ENCODE peak calls at places on chromosome 11, in eight cellular contexts. One of them, this sample, is unnamed.

GRCh38 chr11:83162377-83162776 is 5.4 kb downstream of the PCF11 start:
- DNase-seq in GM13976: peak
- DNase-seq in omental fat pad: no peak
- DNase-seq in choroid plexus epithelial cell: peak
- DNase-seq in IMR-90: peak
- DNase-seq in Peyer's patch: no peak
- DNase-seq in CD4-positive, alpha-beta T cell: no peak
- DNase-seq in AG09319: no peak
- DNase-seq in this sample: no peak

GRCh38 chr11:88338223-88338661 is 706 bp upstream of the CTSC start:
- DNase-seq in AG09319: no peak
- DNase-seq in Peyer's patch: peak
- DNase-seq in choroid plexus epithelial cell: peak
- DNase-seq in GM13976: peak
- DNase-seq in omental fat pad: no peak
- DNase-seq in IMR-90: peak
- DNase-seq in CD4-positive, alpha-beta T cell: peak
- DNase-seq in this sample: no peak

GRCh38 chr11:71454470-71455113 is 1.6 kb downstream of the NADSYN1 start:
- DNase-seq in IMR-90: no peak
- DNase-seq in GM13976: no peak
- DNase-seq in AG09319: no peak
- DNase-seq in choroid plexus epithelial cell: no peak
- DNase-seq in omental fat pad: no peak
- DNase-seq in CD4-positive, alpha-beta T cell: peak
- DNase-seq in Peyer's patch: peak
- DNase-seq in this sample: no peak

GRCh38 chr11:87473174-87473573 is 435.4 kb downstream of the TMEM135 start:
- DNase-seq in AG09319: no peak
- DNase-seq in choroid plexus epithelial cell: peak
- DNase-seq in CD4-positive, alpha-beta T cell: no peak
- DNase-seq in Peyer's patch: no peak
- DNase-seq in omental fat pad: no peak
- DNase-seq in IMR-90: peak
- DNase-seq in GM13976: no peak
- DNase-seq in this sample: no peak

GRCh38 chr11:101474666-101475065 is 109.1 kb downstream of the TRPC6 start:
- DNase-seq in GM13976: no peak
- DNase-seq in AG09319: no peak
- DNase-seq in omental fat pad: no peak
- DNase-seq in CD4-positive, alpha-beta T cell: no peak
- DNase-seq in Peyer's patch: no peak
- DNase-seq in IMR-90: no peak
- DNase-seq in choroid plexus epithelial cell: no peak
- DNase-seq in this sample: no peak

GRCh38 chr11:85867751-85868150 is 12.6 kb downstream of the CCDC83 start:
- DNase-seq in omental fat pad: no peak
- DNase-seq in Peyer's patch: no peak
- DNase-seq in AG09319: no peak
- DNase-seq in CD4-positive, alpha-beta T cell: no peak
- DNase-seq in GM13976: no peak
- DNase-seq in IMR-90: peak
- DNase-seq in choroid plexus epithelial cell: peak
- DNase-seq in this sample: no peak

GRCh38 chr11:31805629-31806185 is 5.4 kb downstream of the PAX6 start:
- DNase-seq in choroid plexus epithelial cell: no peak
- DNase-seq in Peyer's patch: no peak
- DNase-seq in GM13976: peak
- DNase-seq in AG09319: no peak
- DNase-seq in CD4-positive, alpha-beta T cell: no peak
- DNase-seq in IMR-90: no peak
- DNase-seq in omental fat pad: no peak
- DNase-seq in this sample: no peak

GRCh38 chr11:23869673-23870072 is 627.2 kb upstream of the LUZP2 start:
- DNase-seq in choroid plexus epithelial cell: no peak
- DNase-seq in omental fat pad: no peak
- DNase-seq in CD4-positive, alpha-beta T cell: no peak
- DNase-seq in GM13976: no peak
- DNase-seq in IMR-90: no peak
- DNase-seq in Peyer's patch: no peak
- DNase-seq in AG09319: no peak
- DNase-seq in this sample: no peak

GRCh38 chr11:86222081-86222480 is 22.5 kb upstream of the EED start:
- DNase-seq in GM13976: no peak
- DNase-seq in choroid plexus epithelial cell: no peak
- DNase-seq in Peyer's patch: no peak
- DNase-seq in AG09319: no peak
- DNase-seq in IMR-90: no peak
- DNase-seq in omental fat pad: no peak
- DNase-seq in CD4-positive, alpha-beta T cell: no peak
- DNase-seq in this sample: no peak

GRCh38 chr11:14350215-14350614 is 8.8 kb downstream of the RRAS2 start:
- DNase-seq in CD4-positive, alpha-beta T cell: no peak
- DNase-seq in Peyer's patch: no peak
- DNase-seq in GM13976: no peak
- DNase-seq in omental fat pad: no peak
- DNase-seq in IMR-90: no peak
- DNase-seq in choroid plexus epithelial cell: no peak
- DNase-seq in AG09319: no peak
- DNase-seq in this sample: no peak

GRCh38 chr11:129314381-129314780 is 61.3 kb upstream of the BARX2 start:
- DNase-seq in omental fat pad: no peak
- DNase-seq in choroid plexus epithelial cell: no peak
- DNase-seq in CD4-positive, alpha-beta T cell: no peak
- DNase-seq in AG09319: no peak
- DNase-seq in GM13976: no peak
- DNase-seq in IMR-90: no peak
- DNase-seq in Peyer's patch: no peak
- DNase-seq in this sample: no peak

GRCh38 chr11:2699185-2699530 is 636 bp downstream of the KCNQ1OT1 start:
- DNase-seq in CD4-positive, alpha-beta T cell: no peak
- DNase-seq in GM13976: no peak
- DNase-seq in Peyer's patch: peak
- DNase-seq in IMR-90: peak
- DNase-seq in choroid plexus epithelial cell: peak
- DNase-seq in omental fat pad: no peak
- DNase-seq in AG09319: no peak
- DNase-seq in this sample: no peak

GRCh38 chr11:8059030-8059429 is 22.0 kb upstream of the TUB start:
- DNase-seq in GM13976: no peak
- DNase-seq in IMR-90: no peak
- DNase-seq in AG09319: no peak
- DNase-seq in CD4-positive, alpha-beta T cell: no peak
- DNase-seq in choroid plexus epithelial cell: no peak
- DNase-seq in Peyer's patch: no peak
- DNase-seq in omental fat pad: no peak
- DNase-seq in this sample: no peak

GRCh38 chr11:95229199-95230053 is 1.6 kb downstream of the SESN3 start:
- DNase-seq in omental fat pad: no peak
- DNase-seq in GM13976: no peak
- DNase-seq in IMR-90: peak
- DNase-seq in AG09319: peak
- DNase-seq in choroid plexus epithelial cell: peak
- DNase-seq in Peyer's patch: no peak
- DNase-seq in CD4-positive, alpha-beta T cell: no peak
- DNase-seq in this sample: no peak

DNA sequence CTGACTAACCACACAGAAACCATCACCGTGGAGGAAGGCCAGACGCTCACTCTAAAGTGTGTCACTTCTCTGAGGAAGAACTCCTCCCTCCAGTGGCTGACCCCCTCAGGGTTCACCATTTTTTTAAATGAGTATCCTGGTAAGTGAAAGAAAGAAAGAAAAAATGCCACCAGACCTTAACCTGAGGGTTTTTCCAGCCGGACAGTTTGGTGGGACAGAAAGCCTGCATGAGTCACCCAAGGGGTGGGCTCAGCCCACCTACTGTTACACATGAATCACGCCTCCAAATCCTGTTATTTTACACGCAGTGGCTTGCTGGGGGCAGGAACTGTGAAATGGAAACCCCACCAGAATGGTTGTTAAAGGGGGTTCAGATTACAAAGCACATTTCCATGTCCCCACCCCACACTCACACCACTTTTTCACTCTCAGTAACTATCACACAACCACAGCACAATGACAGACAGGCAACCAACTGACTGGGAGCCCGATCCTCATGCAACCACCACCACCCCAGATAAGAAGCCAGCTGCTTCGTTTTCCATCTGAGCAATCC is 11.9 kb downstream of the CRTAM start:
- DNase-seq in omental fat pad: no peak
- DNase-seq in GM13976: no peak
- DNase-seq in Peyer's patch: no peak
- DNase-seq in choroid plexus epithelial cell: peak
- DNase-seq in IMR-90: peak
- DNase-seq in CD4-positive, alpha-beta T cell: no peak
- DNase-seq in AG09319: no peak
- DNase-seq in this sample: no peak
- TF ChIP-seq CTCF in omental fat pad: no peak
- TF ChIP-seq CTCF in GM13976: no peak
- TF ChIP-seq CTCF in Peyer's patch: no peak
- TF ChIP-seq CTCF in choroid plexus epithelial cell: peak
- TF ChIP-seq CTCF in IMR-90: peak
- TF ChIP-seq CTCF in CD4-positive, alpha-beta T cell: no peak
- TF ChIP-seq CTCF in AG09319: no peak
- TF ChIP-seq CTCF in this sample: no peak

GRCh38 chr11:76445122-76446084 is 585 bp downstream of the EMSY start:
- DNase-seq in omental fat pad: peak
- DNase-seq in CD4-positive, alpha-beta T cell: peak
- DNase-seq in choroid plexus epithelial cell: peak
- DNase-seq in Peyer's patch: peak
- DNase-seq in AG09319: peak
- DNase-seq in IMR-90: peak
- DNase-seq in GM13976: peak
- DNase-seq in this sample: peak
- TF ChIP-seq CTCF in omental fat pad: no peak
- TF ChIP-seq CTCF in CD4-positive, alpha-beta T cell: no peak
- TF ChIP-seq CTCF in choroid plexus epithelial cell: peak
- TF ChIP-seq CTCF in Peyer's patch: no peak
- TF ChIP-seq CTCF in AG09319: no peak
- TF ChIP-seq CTCF in IMR-90: peak
- TF ChIP-seq CTCF in GM13976: no peak
- TF ChIP-seq CTCF in this sample: no peak

GRCh38 chr11:61578819-61579218 is 2.1 kb downstream of the SYT7 start:
- DNase-seq in choroid plexus epithelial cell: no peak
- DNase-seq in CD4-positive, alpha-beta T cell: no peak
- DNase-seq in GM13976: no peak
- DNase-seq in omental fat pad: no peak
- DNase-seq in IMR-90: no peak
- DNase-seq in Peyer's patch: no peak
- DNase-seq in AG09319: no peak
- DNase-seq in this sample: no peak

GRCh38 chr11:61580292-61580888 is 486 bp downstream of the SYT7 start:
- DNase-seq in choroid plexus epithelial cell: no peak
- DNase-seq in AG09319: no peak
- DNase-seq in GM13976: no peak
- DNase-seq in omental fat pad: no peak
- DNase-seq in IMR-90: no peak
- DNase-seq in CD4-positive, alpha-beta T cell: no peak
- DNase-seq in Peyer's patch: no peak
- DNase-seq in this sample: peak

GRCh38 chr11:61579398-61580291 is 1.2 kb downstream of the SYT7 start:
- DNase-seq in IMR-90: no peak
- DNase-seq in choroid plexus epithelial cell: no peak
- DNase-seq in omental fat pad: no peak
- DNase-seq in GM13976: no peak
- DNase-seq in CD4-positive, alpha-beta T cell: no peak
- DNase-seq in Peyer's patch: no peak
- DNase-seq in AG09319: no peak
- DNase-seq in this sample: no peak

GRCh38 chr11:61581931-61582330 is 1.1 kb upstream of the SYT7 start:
- DNase-seq in IMR-90: no peak
- DNase-seq in Peyer's patch: no peak
- DNase-seq in AG09319: no peak
- DNase-seq in choroid plexus epithelial cell: no peak
- DNase-seq in omental fat pad: no peak
- DNase-seq in GM13976: no peak
- DNase-seq in CD4-positive, alpha-beta T cell: no peak
- DNase-seq in this sample: no peak

GRCh38 chr11:61581030-61581928 is at the start of gene SYT7:
- DNase-seq in Peyer's patch: peak
- DNase-seq in IMR-90: peak
- DNase-seq in GM13976: peak
- DNase-seq in choroid plexus epithelial cell: peak
- DNase-seq in omental fat pad: peak
- DNase-seq in AG09319: peak
- DNase-seq in CD4-positive, alpha-beta T cell: peak
- DNase-seq in this sample: peak
- TF ChIP-seq CTCF in Peyer's patch: no peak
- TF ChIP-seq CTCF in IMR-90: peak
- TF ChIP-seq CTCF in GM13976: peak
- TF ChIP-seq CTCF in choroid plexus epithelial cell: peak
- TF ChIP-seq CTCF in omental fat pad: no peak
- TF ChIP-seq CTCF in AG09319: no peak
- TF ChIP-seq CTCF in CD4-positive, alpha-beta T cell: no peak
- TF ChIP-seq CTCF in this sample: no peak

GRCh38 chr11:65423516-65424199 is 1.1 kb downstream of the NEAT1 start:
- DNase-seq in Peyer's patch: peak
- DNase-seq in omental fat pad: no peak
- DNase-seq in IMR-90: peak
- DNase-seq in CD4-positive, alpha-beta T cell: no peak
- DNase-seq in AG09319: no peak
- DNase-seq in GM13976: no peak
- DNase-seq in choroid plexus epithelial cell: peak
- DNase-seq in this sample: no peak

GRCh38 chr11:65422633-65423515 is at the start of gene NEAT1:
- DNase-seq in omental fat pad: peak
- DNase-seq in choroid plexus epithelial cell: peak
- DNase-seq in CD4-positive, alpha-beta T cell: peak
- DNase-seq in Peyer's patch: peak
- DNase-seq in IMR-90: peak
- DNase-seq in AG09319: peak
- DNase-seq in GM13976: peak
- DNase-seq in this sample: peak

GRCh38 chr11:65421204-65422103 is 1.1 kb upstream of the NEAT1 start:
- DNase-seq in Peyer's patch: peak
- DNase-seq in omental fat pad: peak
- DNase-seq in AG09319: peak
- DNase-seq in CD4-positive, alpha-beta T cell: peak
- DNase-seq in GM13976: peak
- DNase-seq in choroid plexus epithelial cell: peak
- DNase-seq in IMR-90: peak
- DNase-seq in this sample: peak

GRCh38 chr11:65420506-65421203 is 1.9 kb upstream of the NEAT1 start:
- DNase-seq in AG09319: no peak
- DNase-seq in IMR-90: no peak
- DNase-seq in CD4-positive, alpha-beta T cell: no peak
- DNase-seq in Peyer's patch: peak
- DNase-seq in choroid plexus epithelial cell: no peak
- DNase-seq in omental fat pad: peak
- DNase-seq in GM13976: peak
- DNase-seq in this sample: no peak

DNA sequence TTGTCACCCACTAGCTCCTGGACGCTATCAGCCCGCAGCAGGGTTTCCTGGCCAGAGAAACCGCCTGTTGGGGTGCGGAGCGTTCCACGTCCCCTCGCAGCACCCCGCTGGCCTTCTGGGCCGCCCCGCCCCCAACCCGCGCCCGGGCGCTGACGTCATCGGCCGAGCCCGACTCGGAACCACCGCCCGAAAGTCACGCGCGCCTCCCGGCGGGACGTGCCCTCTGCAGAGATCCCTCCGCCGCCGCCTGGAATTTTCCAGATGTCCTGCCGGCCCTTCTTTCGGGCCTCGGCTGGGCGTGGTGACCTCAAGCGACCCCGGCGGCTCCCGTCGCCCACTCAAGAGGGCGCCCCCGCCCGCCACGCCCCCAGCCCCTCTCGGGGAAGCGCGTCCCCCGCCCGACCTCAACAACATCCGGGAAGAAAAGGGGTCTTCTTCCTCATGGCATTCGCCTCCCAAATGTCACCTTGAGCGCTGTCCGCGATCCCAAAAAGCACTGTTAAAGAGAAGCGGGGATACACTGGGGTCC is 430 bp upstream of the NEAT1 start:
- DNase-seq in IMR-90: peak
- DNase-seq in choroid plexus epithelial cell: peak
- DNase-seq in GM13976: peak
- DNase-seq in Peyer's patch: peak
- DNase-seq in AG09319: peak
- DNase-seq in CD4-positive, alpha-beta T cell: peak
- DNase-seq in omental fat pad: peak
- DNase-seq in this sample: peak
- TF ChIP-seq CTCF in IMR-90: no peak
- TF ChIP-seq CTCF in choroid plexus epithelial cell: no peak
- TF ChIP-seq CTCF in GM13976: no peak
- TF ChIP-seq CTCF in Peyer's patch: no peak
- TF ChIP-seq CTCF in AG09319: no peak
- TF ChIP-seq CTCF in CD4-positive, alpha-beta T cell: no peak
- TF ChIP-seq CTCF in omental fat pad: no peak
- TF ChIP-seq CTCF in this sample: no peak